ENCODE peak calls at places on chromosomes 3 and 15, in eight cellular contexts. J is heart left ventricle, Y is GM12892, A is IMR-90, R is HCT116, Q is lower leg skin, C is tibial nerve, E is Peyer's patch. P is an unnamed sample.

GRCh38 chr3:127171320-127171719 is 21.6 kb upstream of the PRR23E start:
- DNase-seq in J (no peak), C (no peak), Q (peak; percentile 72), Y (no peak), A (no peak), R (no peak), E (no peak), P (no peak)

GRCh38 chr15:82936966-82937647 is 15.4 kb downstream of the HOMER2 start:
- DNase-seq in Q (no peak), Y (no peak), A (peak; percentile 6), E (no peak), C (no peak), J (no peak), R (no peak), P (no peak)

GRCh38 chr3:45528429-45528828 is 66.1 kb upstream of the LIMD1 start:
- DNase-seq in Q (no peak), J (no peak), A (peak; percentile 83), R (no peak), Y (no peak), C (no peak), E (no peak), P (no peak)

GRCh38 chr15:41698779-41699178 is 38.6 kb downstream of the MGA start:
- DNase-seq in E (no peak), Q (no peak), Y (no peak), A (peak; percentile 70), J (no peak), C (no peak), R (no peak), P (no peak)

GRCh38 chr3:28301607-28302158 is 46.8 kb upstream of the ZCWPW2 start:
- DNase-seq in Y (no peak), Q (no peak), R (no peak), J (no peak), E (no peak), A (no peak), C (no peak), P (no peak)

GRCh38 chr3:89049119-89049518 is 58.3 kb upstream of the EPHA3 start:
- DNase-seq in C (no peak), Q (no peak), Y (no peak), A (peak; percentile 11), J (no peak), E (no peak), R (no peak), P (no peak)

GRCh38 chr15:68994149-68994548 is 20.3 kb upstream of the NOX5 start:
- DNase-seq in C (no peak), A (peak; percentile 39), R (no peak), J (no peak), E (no peak), Y (no peak), Q (peak; percentile 48), P (no peak)

GRCh38 chr3:9195390-9195789 is 54.1 kb downstream of the SRGAP3 start:
- DNase-seq in J (no peak), E (no peak), Q (peak; percentile 56), C (no peak), R (no peak), A (no peak), Y (no peak), P (no peak)

GRCh38 chr15:40054746-40055575 is 16.0 kb upstream of the SRP14 start:
- DNase-seq in Y (peak; percentile 66), A (peak; percentile 82), R (no peak), Q (peak; percentile 82), C (no peak), J (no peak), E (peak; percentile 84), P (no peak)

GRCh38 chr3:124886168-124887051 is 755 bp downstream of the ITGB5 start:
- DNase-seq in C (no peak), Q (peak; percentile 90), Y (peak; percentile 53), A (peak; percentile 38), J (peak; percentile 71), E (peak; percentile 65), R (no peak), P (peak; percentile 20)

GRCh38 chr3:3636815-3637214 is 162.4 kb upstream of the LRRN1 start:
- DNase-seq in R (no peak), Y (no peak), J (no peak), A (no peak), E (no peak), C (no peak), Q (no peak), P (no peak)

GRCh38 chr3:122572940-122573412 is 4.5 kb upstream of the PARP15 start:
- DNase-seq in E (peak; percentile 65), J (no peak), Q (no peak), R (no peak), A (peak; percentile 41), C (no peak), Y (no peak), P (no peak)

GRCh38 chr15:62068787-62069170 is 2.0 kb downstream of the C2CD4A start:
- DNase-seq in E (no peak), C (no peak), A (no peak), J (no peak), Q (no peak), R (no peak), Y (no peak), P (no peak)

GRCh38 chr3:111538687-111539086 is 3.3 kb upstream of the CD96 start:
- DNase-seq in C (no peak), Y (no peak), R (no peak), J (no peak), A (peak; percentile 72), E (no peak), Q (no peak), P (no peak)

GRCh38 chr15:78148392-78149067 is 632 bp upstream of the IDH3A start:
- DNase-seq in R (no peak), Y (no peak), E (peak; percentile 44), A (peak; percentile 14), J (no peak), C (no peak), Q (no peak), P (no peak)

GRCh38 chr15:81894069-81894468 is 151.7 kb downstream of the MEX3B start:
- DNase-seq in A (no peak), Y (no peak), Q (no peak), R (no peak), J (no peak), E (no peak), C (no peak), P (no peak)

GRCh38 chr15:81890496-81890895 is 155.3 kb downstream of the MEX3B start:
- DNase-seq in C (no peak), Y (no peak), A (no peak), J (no peak), Q (no peak), R (no peak), E (no peak), P (no peak)

GRCh38 chr15:81895723-81896122 is 150.1 kb downstream of the MEX3B start:
- DNase-seq in J (no peak), E (no peak), Q (no peak), R (no peak), C (no peak), Y (no peak), A (peak; percentile 48), P (no peak)

GRCh38 chr15:81889480-81889871 is 156.3 kb downstream of the MEX3B start:
- DNase-seq in Y (no peak), Q (no peak), R (no peak), J (no peak), A (peak; percentile 41), E (no peak), C (no peak), P (no peak)

DNA sequence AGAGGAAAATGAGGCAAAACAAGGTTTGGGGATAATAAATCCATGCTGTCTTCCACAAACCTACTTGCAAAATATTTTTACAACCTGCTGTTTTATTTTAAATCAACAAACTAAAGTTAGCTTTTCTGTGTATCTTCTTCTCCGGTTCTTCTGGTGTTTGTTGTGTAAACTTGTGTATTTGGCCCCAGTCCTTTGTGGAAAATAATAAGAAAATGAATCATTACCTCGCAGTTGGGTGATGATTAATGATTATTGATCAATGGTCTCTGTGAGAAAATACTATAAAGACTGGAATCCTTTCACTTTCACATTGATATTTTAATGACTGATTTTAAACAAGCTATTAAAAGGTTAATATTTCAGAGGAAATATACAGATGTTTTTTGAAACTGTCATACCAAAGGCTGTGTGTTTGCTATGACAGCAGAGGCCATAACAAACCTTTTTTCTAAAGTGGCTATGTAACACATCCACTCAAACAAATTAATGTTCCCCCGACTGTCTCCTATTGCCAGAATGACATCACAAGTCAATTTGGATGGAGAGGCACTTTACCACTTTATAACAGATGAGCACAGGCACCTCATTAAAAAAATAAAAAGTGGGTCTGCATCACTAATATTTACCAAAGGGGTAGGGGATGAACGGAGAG is 152.5 kb downstream of the MEX3B start:
- DNase-seq in Y (no peak), Q (no peak), E (no peak), J (no peak), C (no peak), A (no peak), R (no peak), P (no peak)
- TF ChIP-seq POLR2A in Y (no peak), Q (no peak), E (no peak), J (no peak), C (no peak), A (no peak), R (no peak), P (no peak)

DNA sequence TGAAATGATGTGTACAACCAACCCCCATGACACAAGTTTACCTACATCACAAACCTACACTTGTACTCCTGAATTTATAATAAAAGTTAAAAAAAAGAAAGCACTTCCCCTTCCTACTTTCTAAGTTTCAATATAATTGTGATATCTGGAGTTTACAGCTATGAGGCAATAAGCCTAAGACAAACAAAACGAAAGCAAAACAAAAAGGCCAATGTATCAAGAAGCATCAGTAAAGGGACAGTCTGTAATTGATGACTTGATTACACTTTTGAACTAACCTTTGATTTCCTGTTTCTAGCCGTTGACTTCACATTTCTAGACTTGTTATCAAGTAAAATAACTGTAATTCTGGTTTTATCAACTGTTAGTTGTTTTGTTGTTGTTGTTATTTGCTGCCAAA is 187.5 kb upstream of the CNTN3 start:
- DNase-seq in C (no peak), A (no peak), J (no peak), Q (no peak), E (no peak), R (no peak), Y (no peak), P (no peak)
- TF ChIP-seq POLR2A in C (no peak), A (no peak), J (no peak), Q (no peak), E (no peak), R (no peak), Y (no peak), P (no peak)

GRCh38 chr3:1616715-1617114 is 482.0 kb upstream of the CNTN4 start:
- DNase-seq in J (no peak), A (no peak), E (no peak), Y (no peak), Q (no peak), C (no peak), R (no peak), P (no peak)

GRCh38 chr3:1613962-1614361 is 484.7 kb upstream of the CNTN4 start:
- DNase-seq in J (no peak), Q (no peak), E (no peak), R (no peak), A (no peak), C (no peak), Y (no peak), P (no peak)

GRCh38 chr3:1609416-1609815 is 489.2 kb upstream of the CNTN4 start:
- DNase-seq in Q (no peak), C (no peak), R (no peak), Y (no peak), J (no peak), A (no peak), E (no peak), P (no peak)

GRCh38 chr3:1611824-1612223 is 486.8 kb upstream of the CNTN4 start:
- DNase-seq in Q (no peak), E (no peak), Y (no peak), C (no peak), A (no peak), R (no peak), J (no peak), P (no peak)
- TF ChIP-seq POLR2A in Q (no peak), E (no peak), Y (no peak), C (no peak), A (no peak), R (no peak), J (no peak), P (no peak)

GRCh38 chr3:175207361-175207760 is 348.2 kb downstream of the NAALADL2 start:
- DNase-seq in E (no peak), R (no peak), J (no peak), A (peak; percentile 68), C (no peak), Q (no peak), Y (no peak), P (no peak)
- TF ChIP-seq POLR2A in E (no peak), R (no peak), J (no peak), A (no peak), C (no peak), Q (no peak), Y (no peak), P (no peak)